ENCODE peak calls at places on chromosomes 13 and 19, in seven cellular contexts. C is iris pigment epithelial cell; O is NCI-H1092 treated with DMSO at 0.1 percent for 48 hours; X is fibroblast of lung; I is anterior cingulate cortex; F is left cardiac atrium; E is stimulated activated CD8-positive, alpha-beta memory T cell treated with anti-CD3 and anti-CD28 coated beads, Interleukin-7, amount 100 ng/mL, for 48 hours. R is an unnamed sample.

GRCh38 chr19:45076029-45076850 is at the start of gene ZNF296:
- DNase-seq in X (peak; percentile 25), E (peak; percentile 72), C (peak; percentile 22), F (peak; percentile 74), I (no peak), O (no peak), R (peak; percentile 70)

GRCh38 chr19:55115446-55116065 is 1.9 kb downstream of the PPP1R12C start:
- DNase-seq in X (peak; percentile 49), O (no peak), C (peak; percentile 59), E (no peak), I (no peak), F (no peak), R (peak; percentile 32)

GRCh38 chr13:83881031-83881727 is 1.1 kb downstream of the SLITRK1 start:
- DNase-seq in X (no peak), C (no peak), E (no peak), O (peak; percentile 49), F (no peak), I (peak; percentile 22), R (peak; percentile 4)

GRCh38 chr13:91661692-91662490 is 263.5 kb downstream of the GPC5 start:
- DNase-seq in E (no peak), C (no peak), I (no peak), F (no peak), O (no peak), X (no peak), R (no peak)

GRCh38 chr19:38023245-38023644 is 116.2 kb downstream of the SIPA1L3 start:
- DNase-seq in F (no peak), C (peak; percentile 62), O (no peak), I (no peak), X (peak; percentile 82), E (no peak), R (no peak)

GRCh38 chr13:45398862-45399261 is 19.3 kb downstream of the SLC25A30 start:
- DNase-seq in I (no peak), F (no peak), X (no peak), O (no peak), C (no peak), E (no peak), R (no peak)

GRCh38 chr19:58471736-58472135 is 4.4 kb upstream of the ZNF446 start:
- DNase-seq in F (no peak), O (no peak), I (no peak), C (no peak), E (no peak), X (no peak), R (no peak)

GRCh38 chr13:67440240-67440639 is 210.1 kb upstream of the PCDH9 start:
- DNase-seq in X (no peak), E (no peak), I (no peak), O (no peak), F (no peak), C (no peak), R (no peak)

GRCh38 chr13:30711375-30711774 is 24.0 kb upstream of the ALOX5AP start:
- DNase-seq in O (no peak), F (no peak), I (no peak), C (peak; percentile 93), E (no peak), X (peak; percentile 68), R (no peak)

GRCh38 chr19:46574533-46574932 is 26.6 kb upstream of the CALM3 start:
- DNase-seq in O (no peak), X (peak; percentile 13), F (no peak), E (peak; percentile 7), I (no peak), C (peak; percentile 38), R (peak; percentile 18)

GRCh38 chr13:61414136-61414535 is 1.5 kb downstream of the PCDH20 start:
- DNase-seq in F (no peak), X (no peak), C (no peak), I (peak; percentile 4), E (no peak), O (no peak), R (peak; percentile 11)

GRCh38 chr13:26678796-26679195 is 81.8 kb downstream of the GPR12 start:
- DNase-seq in O (no peak), C (no peak), I (no peak), F (no peak), X (no peak), E (no peak), R (no peak)

GRCh38 chr13:30026093-30026492 is 175.7 kb upstream of the UBL3 start:
- DNase-seq in I (no peak), E (no peak), O (no peak), C (peak; percentile 70), F (no peak), X (peak; percentile 91), R (peak; percentile 34)

GRCh38 chr13:33931397-33931987 is 113.5 kb downstream of the RFC3 start:
- DNase-seq in C (peak; percentile 52), X (peak; percentile 56), I (no peak), F (no peak), O (peak; percentile 54), E (no peak), R (peak; percentile 77)

GRCh38 chr13:109869312-109870237 is 83.2 kb upstream of the IRS2 start:
- DNase-seq in O (peak; percentile 98), I (peak; percentile 12), X (peak; percentile 70), C (no peak), F (peak; percentile 89), E (no peak), R (peak; percentile 74)

GRCh38 chr19:50796128-50796633 is 6.0 kb downstream of the ACP4 start:
- DNase-seq in E (no peak), I (no peak), F (no peak), O (no peak), X (no peak), C (no peak), R (no peak)

R was measured in astrocyte of the hippocampus.